ENCODE peak calls at places on chromosome 13, in five cellular contexts. Y is fibroblast of lung, E is GM23338, T is HCT116, D is mammary epithelial cell. K is an unnamed sample.
A peak's percentile ranks its signal among the peaks of the same experiment; 100 is the strongest.

GRCh38 chr13:59490651-59491050 is 673.1 kb downstream of the DIAPH3 start:
- DNase-seq in Y (no peak), E (no peak), T (no peak), D (no peak), K (no peak)

GRCh38 chr13:79295906-79296564 is 110.0 kb downstream of the RBM26 start:
- DNase-seq in Y (no peak), E (no peak), T (no peak), D (no peak), K (no peak)

GRCh38 chr13:85314686-85315085 is 484.5 kb downstream of the SLITRK6 start:
- DNase-seq in Y (no peak), E (no peak), T (no peak), D (no peak), K (no peak)

GRCh38 chr13:80012281-80012680 is 328.6 kb downstream of the SPRY2 start:
- DNase-seq in Y (no peak), E (no peak), T (no peak), D (no peak), K (no peak)

GRCh38 chr13:71124230-71124629 is 742.8 kb downstream of the DACH1 start:
- DNase-seq in Y (no peak), E (no peak), T (no peak), D (no peak), K (no peak)

GRCh38 chr13:72868229-72868628 is 86.3 kb downstream of the PIBF1 start:
- DNase-seq in Y (no peak), E (no peak), T (no peak), D (no peak), K (no peak)

GRCh38 chr13:76884167-76884566 is 2.0 kb downstream of the KCTD12 start:
- DNase-seq in Y (peak; percentile 68), E (peak; percentile 77), T (no peak), D (peak; percentile 49), K (no peak)

GRCh38 chr13:74246398-74246975 is 112.3 kb upstream of the KLF12 start:
- DNase-seq in Y (peak; percentile 30), E (no peak), T (no peak), D (no peak), K (no peak)

GRCh38 chr13:31433201-31433600 is 233.4 kb downstream of the B3GLCT start:
- DNase-seq in Y (no peak), E (no peak), T (no peak), D (no peak), K (no peak)

GRCh38 chr13:111247552-111247951 is 72.9 kb upstream of the TEX29 start:
- DNase-seq in Y (peak; percentile 45), E (no peak), T (no peak), D (no peak), K (no peak)

DNA sequence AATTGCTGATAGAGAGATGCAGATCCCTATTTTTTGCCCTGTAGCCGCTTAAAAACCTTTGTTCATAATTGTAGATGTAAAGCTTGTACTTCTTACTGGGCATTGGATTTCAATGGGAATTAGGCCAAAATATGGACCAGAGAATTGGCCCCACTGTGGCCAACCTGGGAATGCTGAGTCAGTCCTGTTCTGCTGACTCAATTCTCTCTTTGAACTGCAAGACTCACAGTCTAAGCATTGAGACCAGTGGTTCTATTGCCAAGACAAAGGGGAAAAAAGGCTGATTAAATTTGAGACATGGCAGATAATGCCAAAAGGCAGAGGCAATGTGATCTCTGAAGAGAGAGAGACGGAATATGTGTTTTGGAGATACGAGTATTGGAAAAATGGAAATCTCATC is 72.5 kb upstream of the UBL3 start:
- DNase-seq in Y (peak; percentile 51), E (no peak), T (no peak), D (peak; percentile 60), K (no peak)
- H3K27ac ChIP-seq in Y (no peak overlapping the region), E (no peak overlapping the region), T (peak overlapping the region; percentile 78), D (peak overlapping the region; percentile 95), K (no peak overlapping the region)

GRCh38 chr13:53250977-53251376 is 222.4 kb downstream of the OLFM4 start:
- DNase-seq in Y (no peak), E (no peak), T (no peak), D (no peak), K (no peak)
- TF ChIP-seq CTCF in Y (no peak), E (no peak), T (no peak), D (no peak), K (no peak)

GRCh38 chr13:97986841-97987240 is 33.4 kb downstream of the IPO5 start:
- DNase-seq in Y (no peak), E (no peak), T (no peak), D (no peak), K (no peak)

GRCh38 chr13:97977982-97978381 is 24.5 kb downstream of the IPO5 start:
- DNase-seq in Y (no peak), E (no peak), T (no peak), D (no peak), K (no peak)

GRCh38 chr13:97979556-97979955 is 26.1 kb downstream of the IPO5 start:
- DNase-seq in Y (no peak), E (no peak), T (no peak), D (no peak), K (no peak)

GRCh38 chr13:97978661-97979450 is 25.4 kb downstream of the IPO5 start:
- DNase-seq in Y (peak; percentile 47), E (peak; percentile 66), T (no peak), D (no peak), K (no peak)

GRCh38 chr13:97982286-97982685 is 28.8 kb downstream of the IPO5 start:
- DNase-seq in Y (peak; percentile 16), E (no peak), T (no peak), D (no peak), K (no peak)
- H3K79me2 ChIP-seq in Y (peaks cover 48% of the 10 kb centered on the region), E (peaks cover 98% of the 10 kb centered on the region), T (peaks cover 96% of the 10 kb centered on the region), D (peaks cover 79% of the 10 kb centered on the region), K (peaks cover 70% of the 10 kb centered on the region)

GRCh38 chr13:99984134-99984462 is 2.5 kb downstream of the ZIC2 start:
- DNase-seq in Y (no peak), E (no peak), T (no peak), D (no peak), K (no peak)

GRCh38 chr13:99984463-99985242 is 3.1 kb downstream of the ZIC2 start:
- DNase-seq in Y (no peak), E (peak; percentile 74), T (no peak), D (no peak), K (no peak)

GRCh38 chr13:99981115-99982020 is at the start of gene ZIC2:
- DNase-seq in Y (no peak), E (peak; percentile 86), T (peak; percentile 73), D (peak; percentile 60), K (peak; percentile 73)

GRCh38 chr13:99982021-99982740 is 597 bp downstream of the ZIC2 start:
- DNase-seq in Y (no peak), E (peak; percentile 50), T (no peak), D (peak; percentile 51), K (no peak)

GRCh38 chr13:99982741-99983400 is 1.3 kb downstream of the ZIC2 start:
- DNase-seq in Y (no peak), E (peak; percentile 31), T (no peak), D (no peak), K (no peak)
- H3K27ac ChIP-seq in Y (no peak overlapping the region), E (no peak overlapping the region), T (peak overlapping the region; percentile 100), D (no peak overlapping the region), K (peak overlapping the region; percentile 12)

GRCh38 chr13:19782049-19782726 is 557 bp downstream of the PSPC1 start:
- DNase-seq in Y (peak; percentile 57), E (peak; percentile 52), T (no peak), D (peak; percentile 44), K (peak; percentile 58)
- TF ChIP-seq CTCF in Y (no peak), E (no peak), T (no peak), D (no peak), K (no peak)

GRCh38 chr13:95706356-95706755 is 29.4 kb downstream of the DNAJC3 start:
- DNase-seq in Y (no peak), E (no peak), T (no peak), D (no peak), K (no peak)
- H3K79me2 ChIP-seq in Y (peaks cover 22% of the 10 kb centered on the region), E (peaks cover 33% of the 10 kb centered on the region), T (peaks cover 39% of the 10 kb centered on the region), D (peaks cover 75% of the 10 kb centered on the region), K (peaks cover 70% of the 10 kb centered on the region)

GRCh38 chr13:99983401-99984133 is 2.0 kb downstream of the ZIC2 start:
- DNase-seq in Y (no peak), E (peak; percentile 63), T (no peak), D (no peak), K (no peak)
- H3K27ac ChIP-seq in Y (no peak overlapping the region), E (peak overlapping the region; percentile 28), T (peak overlapping the region; percentile 100), D (no peak overlapping the region), K (no peak overlapping the region)

DNA sequence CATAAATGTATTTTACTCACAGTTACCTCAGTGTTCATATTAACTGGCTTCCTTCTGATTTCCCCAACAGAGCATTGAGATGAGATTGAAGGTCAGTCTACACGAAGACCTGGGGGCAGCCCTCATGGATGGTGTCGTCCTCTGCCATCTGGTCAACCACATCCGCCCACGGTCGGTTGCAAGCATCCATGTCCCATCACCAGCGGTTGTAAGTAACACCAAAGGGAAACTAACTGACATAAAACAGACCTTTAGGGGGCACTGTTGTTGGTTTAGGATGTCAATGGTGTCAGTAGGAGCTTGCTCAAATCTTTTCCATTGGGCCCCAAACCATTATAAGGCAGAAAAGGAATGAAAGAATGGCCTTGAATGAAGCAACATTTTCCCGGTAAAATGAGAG is 68.2 kb downstream of the ESD start:
- DNase-seq in Y (peak; percentile 5), E (peak; percentile 78), T (no peak), D (peak; percentile 8), K (no peak)
- TF ChIP-seq CTCF in Y (peak; percentile 12), E (peak; percentile 65), T (peak; percentile 35), D (no peak), K (peak; percentile 52)

DNA sequence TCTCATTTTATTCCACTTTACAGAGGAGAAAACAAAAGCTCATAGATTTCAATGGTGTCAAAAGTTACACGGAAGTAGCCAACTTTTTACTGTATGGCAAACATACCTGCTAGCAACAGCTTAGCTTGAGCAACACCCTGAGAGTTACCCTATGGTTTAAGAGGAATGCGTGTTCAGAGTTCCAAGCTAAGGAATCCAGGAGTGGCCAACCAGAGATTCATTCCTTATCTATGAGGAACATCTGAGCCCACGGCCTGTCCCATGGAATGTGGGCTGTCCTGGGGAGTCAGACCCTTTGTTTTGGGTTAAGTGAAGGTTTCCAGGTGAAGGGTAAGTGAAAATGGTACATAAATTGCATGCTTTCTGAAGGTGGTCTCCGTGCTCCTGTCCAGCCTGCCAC is 67.5 kb downstream of the STARD13 start:
- DNase-seq in Y (no peak), E (peak; percentile 44), T (peak; percentile 15), D (peak; percentile 55), K (no peak)
- H3K79me2 ChIP-seq in Y (peaks cover 86% of the 10 kb centered on the region), E (no peaks in the 10 kb centered on the region), T (no peaks in the 10 kb centered on the region), D (peaks cover 43% of the 10 kb centered on the region), K (no peaks in the 10 kb centered on the region)

DNA sequence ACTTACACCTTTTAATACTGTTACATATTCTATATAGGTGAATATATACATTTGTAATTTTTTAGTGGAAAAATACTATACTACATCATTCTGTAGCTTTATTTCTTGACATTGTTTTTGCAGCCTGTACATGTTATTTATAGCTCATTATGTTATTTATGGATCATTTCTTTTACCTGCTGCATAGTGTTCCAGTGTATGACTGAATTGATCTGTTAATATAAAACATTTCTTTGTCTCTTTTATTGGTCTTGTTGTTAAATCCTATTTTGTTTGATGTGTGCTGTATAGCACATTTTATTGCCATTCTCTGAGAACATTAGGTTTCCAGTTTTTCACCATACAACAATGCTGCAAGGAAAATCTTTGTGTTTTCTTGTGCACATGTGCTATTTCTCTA is 2.4 kb downstream of the SETDB2 start:
- DNase-seq in Y (no peak), E (no peak), T (no peak), D (no peak), K (no peak)
- H3K27ac ChIP-seq in Y (no peak overlapping the region), E (no peak overlapping the region), T (peak overlapping the region; percentile 92), D (no peak overlapping the region), K (no peak overlapping the region)